ENCODE peak calls at places on chromosomes 12 and 14, in six cellular contexts. G, E, R, K, M and T are unnamed samples.

GRCh38 chr12:49552014-49552413 is 13.2 kb downstream of the KCNH3 start:
- DNase-seq in G (no peak), E (no peak), R (no peak), K (no peak), M (peak), T (no peak)

GRCh38 chr12:112163056-112163455 is 37.7 kb downstream of the TRAFD1 start:
- DNase-seq in G (no peak), E (no peak), R (no peak), K (no peak), M (no peak), T (no peak)

GRCh38 chr14:95361373-95362179 is 41.9 kb upstream of the CLMN start:
- DNase-seq in G (no peak), E (no peak), R (no peak), K (no peak), M (no peak), T (no peak)

GRCh38 chr12:82672811-82673495 is 13.8 kb upstream of the TMTC2 start:
- DNase-seq in G (no peak), E (no peak), R (no peak), K (no peak), M (no peak), T (no peak)

GRCh38 chr12:71710276-71711125 is 24.6 kb downstream of the TMEM19 start:
- DNase-seq in G (peak), E (peak), R (peak), K (no peak), M (no peak), T (no peak)

GRCh38 chr14:68879321-68879781 is 86.5 kb upstream of the ZFP36L1 start:
- DNase-seq in G (no peak), E (no peak), R (no peak), K (no peak), M (no peak), T (no peak)

GRCh38 chr12:18955594-18955993 is 173.9 kb upstream of the PLEKHA5 start:
- DNase-seq in G (no peak), E (peak), R (peak), K (no peak), M (no peak), T (no peak)

GRCh38 chr14:69149461-69150244 is 3.3 kb downstream of the DCAF5 start:
- DNase-seq in G (no peak), E (no peak), R (no peak), K (no peak), M (no peak), T (no peak)

GRCh38 chr14:52355016-52355430 is 40.9 kb downstream of the PTGER2 start:
- DNase-seq in G (peak), E (peak), R (peak), K (no peak), M (no peak), T (no peak)

GRCh38 chr12:45518516-45519235 is 210.8 kb upstream of the ARID2 start:
- DNase-seq in G (no peak), E (no peak), R (no peak), K (no peak), M (no peak), T (no peak)

GRCh38 chr14:55864890-55865655 is 253.1 kb upstream of the PELI2 start:
- DNase-seq in G (no peak), E (no peak), R (no peak), K (no peak), M (no peak), T (no peak)

GRCh38 chr12:105041186-105041585 is 43.1 kb downstream of the ALDH1L2 start:
- DNase-seq in G (no peak), E (no peak), R (peak), K (no peak), M (no peak), T (no peak)

GRCh38 chr12:103908877-103909276 is 21.3 kb upstream of the HSP90B1 start:
- DNase-seq in G (no peak), E (no peak), R (peak), K (no peak), M (no peak), T (no peak)